ENCODE peak calls at places on chromosomes 16 and 17, in six cellular contexts. G, T, V, D, Q and N are unnamed samples.

GRCh38 chr16:84785843-84786538 is 33.8 kb upstream of the CRISPLD2 start:
- DNase-seq in G (no peak), T (no peak), V (peak; percentile 34), D (no peak), Q (no peak), N (no peak)

GRCh38 chr17:30565073-30565935 is 88.1 kb downstream of the GOSR1 start:
- DNase-seq in G (peak; percentile 67), T (peak; percentile 19), V (no peak), D (no peak), Q (no peak), N (peak; percentile 50)

GRCh38 chr16:47905771-47906170 is 250.0 kb downstream of the ABCC12 start:
- DNase-seq in G (no peak), T (no peak), V (no peak), D (no peak), Q (no peak), N (no peak)

GRCh38 chr17:11330871-11331270 is 89.9 kb downstream of the SHISA6 start:
- DNase-seq in G (no peak), T (peak; percentile 44), V (no peak), D (no peak), Q (no peak), N (peak; percentile 29)

GRCh38 chr17:72976971-72977767 is 115.3 kb downstream of the SLC39A11 start:
- DNase-seq in G (no peak), T (no peak), V (no peak), D (peak; percentile 38), Q (peak; percentile 46), N (no peak)

GRCh38 chr17:63704836-63705235 is 4.9 kb upstream of the LIMD2 start:
- DNase-seq in G (no peak), T (no peak), V (no peak), D (no peak), Q (no peak), N (no peak)

GRCh38 chr17:54426287-54426886 is 474.3 kb upstream of the TOM1L1 start:
- DNase-seq in G (peak; percentile 71), T (no peak), V (peak; percentile 7), D (no peak), Q (no peak), N (no peak)

GRCh38 chr17:33521784-33522183 is 228.7 kb upstream of the ASIC2 start:
- DNase-seq in G (peak; percentile 76), T (no peak), V (no peak), D (no peak), Q (peak; percentile 24), N (peak; percentile 75)

GRCh38 chr17:2282297-2282873 is 21.2 kb downstream of the SMG6 start:
- DNase-seq in G (peak; percentile 84), T (no peak), V (peak; percentile 60), D (no peak), Q (peak; percentile 40), N (no peak)

GRCh38 chr16:5490499-5490898 is 392.9 kb upstream of the EEF2KMT start:
- DNase-seq in G (peak; percentile 85), T (no peak), V (peak; percentile 43), D (no peak), Q (peak; percentile 77), N (peak; percentile 67)

GRCh38 chr16:74560912-74561311 is 46.0 kb downstream of the GLG1 start:
- DNase-seq in G (no peak), T (no peak), V (no peak), D (no peak), Q (no peak), N (no peak)

GRCh38 chr17:64412944-64413381 is 22.3 kb upstream of the PECAM1 start:
- DNase-seq in G (peak; percentile 39), T (no peak), V (no peak), D (no peak), Q (no peak), N (no peak)

GRCh38 chr17:17042381-17042736 is at the start of gene MPRIP:
- DNase-seq in G (no peak), T (no peak), V (no peak), D (no peak), Q (no peak), N (no peak)

GRCh38 chr17:6496116-6496481 is 51.8 kb downstream of the PIMREG start:
- DNase-seq in G (peak; percentile 91), T (peak; percentile 31), V (no peak), D (no peak), Q (no peak), N (peak; percentile 77)

GRCh38 chr16:4330277-4330882 is 14.5 kb downstream of the GLIS2 start:
- DNase-seq in G (peak; percentile 79), T (no peak), V (peak; percentile 51), D (no peak), Q (peak; percentile 83), N (peak; percentile 86)

GRCh38 chr16:12420661-12421209 is 383.0 kb downstream of the CPPED1 start:
- DNase-seq in G (no peak), T (no peak), V (no peak), D (no peak), Q (peak; percentile 82), N (no peak)

GRCh38 chr17:6641374-6641818 is 536 bp downstream of the TXNDC17 start:
- DNase-seq in G (no peak), T (peak; percentile 9), V (no peak), D (no peak), Q (no peak), N (no peak)

GRCh38 chr17:79981090-79981489 is 54.6 kb downstream of the TBC1D16 start:
- DNase-seq in G (no peak), T (no peak), V (no peak), D (no peak), Q (no peak), N (peak; percentile 11)

GRCh38 chr16:23206986-23207385 is 24.4 kb downstream of the SCNN1G start:
- DNase-seq in G (no peak), T (no peak), V (no peak), D (no peak), Q (no peak), N (no peak)

GRCh38 chr16:87367556-87367955 is 16.0 kb downstream of the FBXO31 start:
- DNase-seq in G (no peak), T (no peak), V (no peak), D (no peak), Q (no peak), N (no peak)
- TF ChIP-seq CREB1 in G (no peak), T (no peak), V (no peak), D (no peak), Q (no peak), N (no peak)

GRCh38 chr17:58329035-58329807 is 626 bp upstream of the TSPOAP1 start:
- DNase-seq in G (peak; percentile 77), T (no peak), V (peak; percentile 38), D (peak; percentile 97), Q (peak; percentile 59), N (peak; percentile 61)
- TF ChIP-seq CTCF in G (peak; percentile 48), T (peak; percentile 55), V (peak; percentile 50), D (peak; percentile 79), Q (peak; percentile 67), N (peak; percentile 16)

DNA sequence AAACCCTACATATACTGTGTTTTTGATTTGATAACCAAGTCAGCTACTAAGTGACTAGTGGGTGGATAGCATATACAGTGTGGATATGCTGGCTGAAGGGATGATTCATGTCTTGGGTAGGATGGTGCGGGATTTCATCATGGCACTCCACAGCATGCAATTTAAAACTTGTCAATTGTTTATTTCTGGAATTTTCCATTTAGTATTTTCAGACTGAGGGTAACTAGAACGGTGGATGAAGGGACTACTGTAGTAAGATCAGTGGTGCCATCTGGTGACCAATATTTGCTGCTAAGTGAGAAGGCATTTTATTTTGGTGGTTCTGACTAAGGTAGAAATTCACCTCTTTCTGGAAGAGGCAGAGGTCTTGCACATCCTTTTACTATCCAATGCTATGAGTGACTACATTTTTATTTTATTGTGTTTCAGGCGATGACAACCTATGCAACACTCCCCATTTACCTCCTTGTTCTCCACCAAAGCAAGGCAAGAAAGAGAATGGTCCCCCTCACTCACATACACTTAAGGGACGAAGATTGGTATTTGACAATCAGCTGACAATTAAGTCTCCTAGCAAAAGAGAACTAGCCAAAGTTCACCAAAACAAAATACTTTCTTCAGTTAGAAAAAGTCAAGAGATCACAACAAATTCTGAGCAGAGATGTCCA is 3.1 kb downstream of the CDC6 start:
- DNase-seq in G (peak; percentile 78), T (no peak), V (peak; percentile 86), D (no peak), Q (no peak), N (no peak)
- TF ChIP-seq CREB1 in G (no peak), T (no peak), V (no peak), D (no peak), Q (no peak), N (no peak)

DNA sequence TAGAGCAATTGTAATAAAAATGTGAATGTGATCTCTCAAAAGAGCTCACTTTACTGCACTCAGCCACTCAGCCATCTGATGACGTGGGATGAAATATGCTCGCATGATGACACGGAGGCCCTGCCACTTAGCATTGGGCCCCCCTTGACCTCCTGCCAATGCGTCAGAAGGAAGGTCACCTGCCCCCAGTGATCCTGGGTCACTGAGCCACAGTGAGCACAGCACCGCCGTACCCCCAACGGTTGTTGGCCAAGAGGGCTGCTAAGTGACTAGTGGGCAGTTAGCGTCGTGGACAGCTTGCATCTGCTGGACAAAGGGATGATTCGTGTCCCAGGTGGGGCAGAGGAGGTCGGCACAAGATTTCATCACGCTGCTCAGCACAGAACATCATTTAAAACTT is 22.9 kb downstream of the ZC3H18 start:
- DNase-seq in G (no peak), T (no peak), V (no peak), D (no peak), Q (no peak), N (no peak)
- TF ChIP-seq CTCF in G (no peak), T (no peak), V (no peak), D (no peak), Q (no peak), N (no peak)

GRCh38 chr16:78606572-78606971 is 507.1 kb downstream of the WWOX start:
- DNase-seq in G (peak; percentile 43), T (no peak), V (no peak), D (no peak), Q (no peak), N (no peak)

GRCh38 chr16:78607022-78607421 is 507.6 kb downstream of the WWOX start:
- DNase-seq in G (no peak), T (no peak), V (no peak), D (no peak), Q (no peak), N (no peak)

GRCh38 chr16:78608305-78608776 is 508.9 kb downstream of the WWOX start:
- DNase-seq in G (no peak), T (no peak), V (no peak), D (no peak), Q (no peak), N (no peak)

GRCh38 chr16:78607465-78607864 is 508.0 kb downstream of the WWOX start:
- DNase-seq in G (no peak), T (no peak), V (no peak), D (no peak), Q (no peak), N (no peak)

DNA sequence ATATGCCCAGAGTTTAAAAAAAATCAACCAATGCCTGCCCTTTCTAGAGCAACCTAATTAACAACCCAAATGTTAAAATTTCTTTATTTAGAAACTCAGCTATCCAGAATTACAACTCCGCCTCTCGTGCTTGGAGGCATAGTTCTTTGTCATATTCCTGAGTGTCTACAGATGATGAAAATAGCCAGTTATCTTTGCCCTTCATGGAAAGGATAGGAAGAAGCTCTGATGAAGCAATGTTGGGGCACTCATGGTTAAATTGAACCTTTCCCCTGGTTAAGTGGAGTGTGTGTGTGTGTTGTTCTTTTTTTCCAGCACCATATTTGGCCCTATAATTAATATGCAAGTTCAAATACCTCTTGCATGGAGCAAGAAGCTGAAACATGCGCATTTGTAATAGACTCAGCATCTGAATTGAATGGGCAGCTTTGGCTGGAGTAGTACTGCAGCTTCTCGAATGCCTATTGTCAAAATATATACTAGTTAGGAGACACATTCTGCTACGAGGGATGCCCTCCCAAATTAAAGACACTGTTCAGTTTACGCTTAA is 506.2 kb downstream of the WWOX start:
- DNase-seq in G (no peak), T (no peak), V (no peak), D (no peak), Q (no peak), N (no peak)
- TF ChIP-seq CREB1 in G (no peak), T (no peak), V (no peak), D (no peak), Q (no peak), N (no peak)

GRCh38 chr16:53945996-53946395 is 242.0 kb downstream of the FTO start:
- DNase-seq in G (peak; percentile 67), T (no peak), V (peak; percentile 57), D (no peak), Q (peak; percentile 43), N (no peak)
- TF ChIP-seq CTCF in G (peak; percentile 97), T (peak; percentile 63), V (peak; percentile 86), D (peak; percentile 65), Q (peak; percentile 90), N (peak; percentile 60)